ENCODE peak calls at places on chromosome 3, in four cellular contexts. One of them, this sample, is unnamed.

GRCh38 chr3:171446801-171447578 is 13.2 kb downstream of the TNIK start:
- DNase-seq in HepG2: no peak
- DNase-seq in K562: peak; percentile 83
- DNase-seq in GM12878: no peak
- DNase-seq in this sample: no peak

GRCh38 chr3:87120221-87120620 is 106.9 kb upstream of the CHMP2B start:
- DNase-seq in GM12878: no peak
- DNase-seq in K562: no peak
- DNase-seq in HepG2: no peak
- DNase-seq in this sample: no peak

GRCh38 chr3:188266581-188267274 is 112.8 kb downstream of the LPP start:
- DNase-seq in GM12878: no peak
- DNase-seq in K562: no peak
- DNase-seq in HepG2: no peak
- DNase-seq in this sample: no peak

GRCh38 chr3:112776000-112776399 is 70.7 kb downstream of the CD200R1L start:
- DNase-seq in GM12878: no peak
- DNase-seq in K562: no peak
- DNase-seq in HepG2: no peak
- DNase-seq in this sample: no peak

GRCh38 chr3:155281892-155282291 is 11.6 kb downstream of the STRIT1 start:
- DNase-seq in K562: no peak
- DNase-seq in HepG2: no peak
- DNase-seq in GM12878: no peak
- DNase-seq in this sample: no peak

GRCh38 chr3:148975696-148976095 is 15.6 kb upstream of the GYG1 start:
- DNase-seq in HepG2: no peak
- DNase-seq in GM12878: no peak
- DNase-seq in K562: no peak
- DNase-seq in this sample: no peak

GRCh38 chr3:186722457-186722856 is 5.3 kb downstream of the KNG1 start:
- DNase-seq in K562: peak; percentile 24
- DNase-seq in GM12878: no peak
- DNase-seq in HepG2: peak; percentile 18
- DNase-seq in this sample: peak; percentile 32

GRCh38 chr3:106006571-106006970 is 137.8 kb upstream of the CBLB start:
- DNase-seq in GM12878: no peak
- DNase-seq in K562: no peak
- DNase-seq in HepG2: no peak
- DNase-seq in this sample: no peak

GRCh38 chr3:58530354-58530865 is 6.6 kb downstream of the ACOX2 start:
- DNase-seq in GM12878: no peak
- DNase-seq in HepG2: no peak
- DNase-seq in K562: no peak
- DNase-seq in this sample: no peak

DNA sequence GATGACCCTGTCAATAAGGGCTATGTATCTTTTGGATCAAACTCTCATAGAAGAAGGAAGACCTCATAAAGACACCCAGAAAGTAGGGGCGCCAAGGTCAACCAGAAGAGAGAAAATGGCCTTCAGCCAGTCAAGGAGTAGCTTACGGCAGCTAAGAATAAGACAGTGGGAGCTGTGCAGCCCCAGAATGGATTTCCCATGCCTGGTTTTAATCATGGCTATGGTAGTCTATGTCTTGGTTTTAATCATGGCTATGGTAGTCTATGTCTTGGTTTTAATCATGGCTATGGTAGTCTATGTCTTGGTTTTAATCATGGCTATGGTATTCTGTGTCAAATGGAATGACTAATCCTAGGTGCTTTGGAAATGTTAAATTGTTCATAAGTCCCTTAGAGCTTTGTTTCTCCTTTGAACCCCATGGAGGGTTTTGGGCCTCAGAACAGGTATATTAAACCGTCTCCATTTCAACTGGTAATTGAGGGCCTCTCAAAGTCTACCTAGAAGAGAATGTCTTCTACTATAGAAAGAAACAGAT is 742.0 kb upstream of the CFAP20DC start:
- DNase-seq in HepG2: no peak
- DNase-seq in K562: no peak
- DNase-seq in GM12878: no peak
- DNase-seq in this sample: no peak
- TF ChIP-seq TCF7 in HepG2: no peak
- TF ChIP-seq TCF7 in K562: no peak
- TF ChIP-seq TCF7 in GM12878: no peak
- TF ChIP-seq TCF7 in this sample: no peak

GRCh38 chr3:65026151-65026550 is 338.4 kb upstream of the ADAMTS9 start:
- DNase-seq in HepG2: no peak
- DNase-seq in GM12878: no peak
- DNase-seq in K562: no peak
- DNase-seq in this sample: no peak
- TF ChIP-seq CTCF in HepG2: no peak
- TF ChIP-seq CTCF in GM12878: no peak
- TF ChIP-seq CTCF in K562: no peak
- TF ChIP-seq CTCF in this sample: no peak

DNA sequence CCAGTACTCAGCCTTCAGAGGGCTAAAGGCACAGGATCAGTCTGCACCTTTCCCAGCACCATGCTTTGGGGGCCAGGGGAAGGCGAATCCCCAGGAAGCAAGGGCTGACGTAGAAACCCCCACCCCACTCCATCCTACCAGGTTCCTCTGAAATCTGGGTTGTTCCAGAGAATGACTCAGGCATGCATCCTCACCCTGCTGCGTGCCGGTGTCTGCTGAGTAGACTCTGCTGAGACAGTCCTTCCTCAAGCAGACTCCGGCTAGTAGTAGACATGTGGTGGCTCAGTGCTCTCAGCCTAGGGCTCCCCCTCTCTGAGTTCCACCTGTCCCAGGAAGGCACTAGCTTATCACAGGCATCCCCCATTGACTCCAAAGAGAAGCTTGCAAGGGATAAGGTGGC is 9.0 kb downstream of the TMEM43 start:
- DNase-seq in K562: no peak
- DNase-seq in GM12878: no peak
- DNase-seq in HepG2: no peak
- DNase-seq in this sample: no peak
- TF ChIP-seq TCF7 in K562: no peak
- TF ChIP-seq TCF7 in GM12878: no peak
- TF ChIP-seq TCF7 in HepG2: no peak
- TF ChIP-seq TCF7 in this sample: no peak

GRCh38 chr3:190053919-190054672 is 66.6 kb downstream of the P3H2 start:
- DNase-seq in GM12878: no peak
- DNase-seq in HepG2: no peak
- DNase-seq in K562: no peak
- DNase-seq in this sample: no peak
- TF ChIP-seq CTCF in GM12878: no peak
- TF ChIP-seq CTCF in HepG2: no peak
- TF ChIP-seq CTCF in K562: no peak
- TF ChIP-seq CTCF in this sample: no peak

GRCh38 chr3:72230774-72231379 is 445.9 kb upstream of the PROK2 start:
- DNase-seq in GM12878: no peak
- DNase-seq in HepG2: no peak
- DNase-seq in K562: no peak
- DNase-seq in this sample: no peak
- TF ChIP-seq TCF7 in GM12878: no peak
- TF ChIP-seq TCF7 in HepG2: no peak
- TF ChIP-seq TCF7 in K562: no peak
- TF ChIP-seq TCF7 in this sample: no peak

GRCh38 chr3:169060037-169060436 is 603.5 kb downstream of the MECOM start:
- DNase-seq in GM12878: no peak
- DNase-seq in K562: no peak
- DNase-seq in HepG2: no peak
- DNase-seq in this sample: no peak
- TF ChIP-seq CTCF in GM12878: no peak
- TF ChIP-seq CTCF in K562: no peak
- TF ChIP-seq CTCF in HepG2: no peak
- TF ChIP-seq CTCF in this sample: no peak

GRCh38 chr3:157023211-157023610 is 136.7 kb downstream of the CCNL1 start:
- DNase-seq in HepG2: no peak
- DNase-seq in GM12878: no peak
- DNase-seq in K562: no peak
- DNase-seq in this sample: no peak
- TF ChIP-seq TCF7 in HepG2: no peak
- TF ChIP-seq TCF7 in GM12878: no peak
- TF ChIP-seq TCF7 in K562: no peak
- TF ChIP-seq TCF7 in this sample: no peak

GRCh38 chr3:184345678-184346144 is 8.3 kb downstream of the FAM131A start:
- DNase-seq in GM12878: no peak
- DNase-seq in K562: peak; percentile 88
- DNase-seq in HepG2: peak; percentile 84
- DNase-seq in this sample: peak; percentile 73
- TF ChIP-seq CTCF in GM12878: peak; percentile 33
- TF ChIP-seq CTCF in K562: peak; percentile 62
- TF ChIP-seq CTCF in HepG2: peak; percentile 73
- TF ChIP-seq CTCF in this sample: no peak

GRCh38 chr3:126538966-126539365 is 15.0 kb downstream of the CHST13 start:
- DNase-seq in K562: no peak
- DNase-seq in HepG2: no peak
- DNase-seq in GM12878: no peak
- DNase-seq in this sample: no peak

GRCh38 chr3:126540946-126541627 is 17.1 kb downstream of the CHST13 start:
- DNase-seq in HepG2: no peak
- DNase-seq in K562: peak; percentile 12
- DNase-seq in GM12878: no peak
- DNase-seq in this sample: peak; percentile 7

GRCh38 chr3:126538316-126538715 is 14.4 kb downstream of the CHST13 start:
- DNase-seq in K562: no peak
- DNase-seq in HepG2: no peak
- DNase-seq in GM12878: no peak
- DNase-seq in this sample: peak; percentile 8

GRCh38 chr3:126540342-126540849 is 16.4 kb downstream of the CHST13 start:
- DNase-seq in GM12878: no peak
- DNase-seq in K562: peak; percentile 45
- DNase-seq in HepG2: no peak
- DNase-seq in this sample: no peak

GRCh38 chr3:126539558-126540250 is 15.7 kb downstream of the CHST13 start:
- DNase-seq in HepG2: no peak
- DNase-seq in GM12878: no peak
- DNase-seq in K562: no peak
- DNase-seq in this sample: peak; percentile 5
- TF ChIP-seq TCF7 in HepG2: no peak
- TF ChIP-seq TCF7 in GM12878: no peak
- TF ChIP-seq TCF7 in K562: no peak
- TF ChIP-seq TCF7 in this sample: no peak

This sample was measured in WTC11.